ENCODE peak calls at places on chromosomes 16 and 17, in six cellular contexts. One of them, this sample, is unnamed.
A peak's percentile ranks its signal among the peaks of the same experiment; 100 is the strongest.

GRCh38 chr17:69460963-69461922 is 46.7 kb downstream of the MAP2K6 start:
- DNase-seq in PC-3: no peak
- DNase-seq in fibroblast of lung: no peak
- DNase-seq in MM.1S: no peak
- DNase-seq in HCT116: no peak
- DNase-seq in mammary epithelial cell: no peak
- DNase-seq in this sample: peak; percentile 59

GRCh38 chr17:21452377-21453143 is 76.4 kb downstream of the KCNJ12 start:
- DNase-seq in mammary epithelial cell: peak; percentile 57
- DNase-seq in fibroblast of lung: peak; percentile 68
- DNase-seq in HCT116: peak; percentile 33
- DNase-seq in PC-3: peak; percentile 54
- DNase-seq in MM.1S: no peak
- DNase-seq in this sample: peak; percentile 42

GRCh38 chr17:39014044-39014794 is 47.0 kb upstream of the FBXO47 start:
- DNase-seq in PC-3: peak; percentile 16
- DNase-seq in MM.1S: no peak
- DNase-seq in mammary epithelial cell: peak; percentile 18
- DNase-seq in fibroblast of lung: peak; percentile 73
- DNase-seq in HCT116: no peak
- DNase-seq in this sample: no peak

GRCh38 chr17:41499714-41500113 is 5.7 kb downstream of the KRT13 start:
- DNase-seq in HCT116: no peak
- DNase-seq in mammary epithelial cell: no peak
- DNase-seq in fibroblast of lung: no peak
- DNase-seq in PC-3: no peak
- DNase-seq in MM.1S: no peak
- DNase-seq in this sample: no peak

GRCh38 chr17:19310151-19310550 is 52.4 kb downstream of the B9D1 start:
- DNase-seq in mammary epithelial cell: no peak
- DNase-seq in PC-3: no peak
- DNase-seq in MM.1S: no peak
- DNase-seq in fibroblast of lung: no peak
- DNase-seq in HCT116: no peak
- DNase-seq in this sample: no peak

GRCh38 chr17:19263621-19264010 is 26.4 kb downstream of the EPN2 start:
- DNase-seq in MM.1S: no peak
- DNase-seq in fibroblast of lung: peak; percentile 70
- DNase-seq in HCT116: no peak
- DNase-seq in PC-3: peak; percentile 50
- DNase-seq in mammary epithelial cell: no peak
- DNase-seq in this sample: peak; percentile 55

GRCh38 chr16:69329369-69330285 is 761 bp downstream of the PDF start:
- DNase-seq in PC-3: peak; percentile 14
- DNase-seq in mammary epithelial cell: peak; percentile 48
- DNase-seq in MM.1S: peak; percentile 59
- DNase-seq in fibroblast of lung: peak; percentile 26
- DNase-seq in HCT116: no peak
- DNase-seq in this sample: peak; percentile 30

GRCh38 chr16:85309656-85310587 is 197.7 kb upstream of the CIBAR2 start:
- DNase-seq in MM.1S: no peak
- DNase-seq in PC-3: no peak
- DNase-seq in mammary epithelial cell: no peak
- DNase-seq in fibroblast of lung: no peak
- DNase-seq in HCT116: no peak
- DNase-seq in this sample: no peak

GRCh38 chr16:11342021-11342855 is 3.0 kb upstream of the RMI2 start:
- DNase-seq in fibroblast of lung: no peak
- DNase-seq in PC-3: no peak
- DNase-seq in HCT116: no peak
- DNase-seq in MM.1S: no peak
- DNase-seq in mammary epithelial cell: no peak
- DNase-seq in this sample: no peak

GRCh38 chr17:38898812-38899348 is 26.5 kb upstream of the LASP1NB start:
- DNase-seq in HCT116: no peak
- DNase-seq in fibroblast of lung: no peak
- DNase-seq in PC-3: peak; percentile 7
- DNase-seq in MM.1S: peak; percentile 95
- DNase-seq in mammary epithelial cell: no peak
- DNase-seq in this sample: no peak

GRCh38 chr17:42436401-42436800 is 13.3 kb upstream of the CAVIN1 start:
- DNase-seq in PC-3: no peak
- DNase-seq in HCT116: no peak
- DNase-seq in fibroblast of lung: peak; percentile 98
- DNase-seq in mammary epithelial cell: peak; percentile 76
- DNase-seq in MM.1S: no peak
- DNase-seq in this sample: no peak

GRCh38 chr17:77400445-77400870 is 259.7 kb downstream of the SEC14L1 start:
- DNase-seq in HCT116: no peak
- DNase-seq in mammary epithelial cell: no peak
- DNase-seq in fibroblast of lung: no peak
- DNase-seq in MM.1S: no peak
- DNase-seq in PC-3: no peak
- DNase-seq in this sample: no peak

GRCh38 chr16:85334718-85335583 is 222.7 kb upstream of the CIBAR2 start:
- DNase-seq in mammary epithelial cell: no peak
- DNase-seq in PC-3: peak; percentile 26
- DNase-seq in HCT116: no peak
- DNase-seq in MM.1S: no peak
- DNase-seq in fibroblast of lung: peak; percentile 60
- DNase-seq in this sample: no peak

GRCh38 chr16:74184839-74185238 is 111.8 kb upstream of the PSMD7 start:
- DNase-seq in PC-3: no peak
- DNase-seq in MM.1S: no peak
- DNase-seq in mammary epithelial cell: no peak
- DNase-seq in fibroblast of lung: no peak
- DNase-seq in HCT116: no peak
- DNase-seq in this sample: no peak

GRCh38 chr16:83011939-83012338 is 385.2 kb downstream of the CDH13 start:
- DNase-seq in HCT116: no peak
- DNase-seq in mammary epithelial cell: no peak
- DNase-seq in MM.1S: no peak
- DNase-seq in PC-3: no peak
- DNase-seq in fibroblast of lung: no peak
- DNase-seq in this sample: no peak

GRCh38 chr16:71914802-71915201 is 19.5 kb downstream of the IST1 start:
- DNase-seq in mammary epithelial cell: no peak
- DNase-seq in PC-3: no peak
- DNase-seq in MM.1S: no peak
- DNase-seq in fibroblast of lung: no peak
- DNase-seq in HCT116: no peak
- DNase-seq in this sample: no peak

GRCh38 chr17:19410875-19411291 is at the start of gene RNF112:
- DNase-seq in fibroblast of lung: peak; percentile 67
- DNase-seq in MM.1S: no peak
- DNase-seq in HCT116: no peak
- DNase-seq in mammary epithelial cell: no peak
- DNase-seq in PC-3: no peak
- DNase-seq in this sample: no peak

GRCh38 chr17:81710514-81711308 is 1.4 kb upstream of the SLC25A10 start:
- DNase-seq in HCT116: no peak
- DNase-seq in mammary epithelial cell: no peak
- DNase-seq in MM.1S: no peak
- DNase-seq in fibroblast of lung: no peak
- DNase-seq in PC-3: peak; percentile 30
- DNase-seq in this sample: no peak

GRCh38 chr17:17402558-17402957 is 74.2 kb upstream of the MED9 start:
- DNase-seq in PC-3: peak; percentile 42
- DNase-seq in mammary epithelial cell: peak; percentile 9
- DNase-seq in MM.1S: no peak
- DNase-seq in fibroblast of lung: peak; percentile 34
- DNase-seq in HCT116: no peak
- DNase-seq in this sample: peak; percentile 30

GRCh38 chr17:58300336-58300735 is 19.6 kb upstream of the MPO start:
- DNase-seq in MM.1S: peak; percentile 77
- DNase-seq in mammary epithelial cell: no peak
- DNase-seq in fibroblast of lung: no peak
- DNase-seq in HCT116: no peak
- DNase-seq in PC-3: no peak
- DNase-seq in this sample: no peak

GRCh38 chr16:76963614-76964315 is 227.2 kb upstream of the MON1B start:
- DNase-seq in mammary epithelial cell: no peak
- DNase-seq in PC-3: no peak
- DNase-seq in fibroblast of lung: no peak
- DNase-seq in HCT116: no peak
- DNase-seq in MM.1S: peak; percentile 80
- DNase-seq in this sample: no peak

GRCh38 chr16:84985079-84986065 is 26.0 kb downstream of the ZDHHC7 start:
- DNase-seq in mammary epithelial cell: peak; percentile 77
- DNase-seq in MM.1S: no peak
- DNase-seq in fibroblast of lung: peak; percentile 91
- DNase-seq in HCT116: no peak
- DNase-seq in PC-3: peak; percentile 54
- DNase-seq in this sample: no peak

GRCh38 chr16:56108724-56109123 is 82.6 kb upstream of the GNAO1 start:
- DNase-seq in MM.1S: no peak
- DNase-seq in mammary epithelial cell: no peak
- DNase-seq in fibroblast of lung: no peak
- DNase-seq in PC-3: no peak
- DNase-seq in HCT116: no peak
- DNase-seq in this sample: no peak

GRCh38 chr16:55476625-55477533 is 2.1 kb upstream of the MMP2 start:
- DNase-seq in HCT116: no peak
- DNase-seq in MM.1S: no peak
- DNase-seq in PC-3: peak; percentile 12
- DNase-seq in mammary epithelial cell: no peak
- DNase-seq in fibroblast of lung: no peak
- DNase-seq in this sample: no peak

GRCh38 chr17:21033350-21033749 is 9.5 kb downstream of the USP22 start:
- DNase-seq in mammary epithelial cell: no peak
- DNase-seq in PC-3: peak; percentile 39
- DNase-seq in HCT116: no peak
- DNase-seq in MM.1S: no peak
- DNase-seq in fibroblast of lung: peak; percentile 48
- DNase-seq in this sample: no peak

GRCh38 chr16:76214856-76215255 is 62.3 kb upstream of the CNTNAP4 start:
- DNase-seq in HCT116: no peak
- DNase-seq in PC-3: no peak
- DNase-seq in mammary epithelial cell: no peak
- DNase-seq in fibroblast of lung: no peak
- DNase-seq in MM.1S: no peak
- DNase-seq in this sample: no peak

GRCh38 chr17:55259684-55260111 is 5.1 kb upstream of the HLF start:
- DNase-seq in HCT116: no peak
- DNase-seq in mammary epithelial cell: no peak
- DNase-seq in MM.1S: no peak
- DNase-seq in fibroblast of lung: no peak
- DNase-seq in PC-3: peak; percentile 31
- DNase-seq in this sample: no peak

GRCh38 chr16:53080345-53081031 is 25.7 kb downstream of the CHD9 start:
- DNase-seq in PC-3: peak; percentile 69
- DNase-seq in mammary epithelial cell: peak; percentile 91
- DNase-seq in fibroblast of lung: peak; percentile 90
- DNase-seq in MM.1S: no peak
- DNase-seq in HCT116: no peak
- DNase-seq in this sample: peak; percentile 14
- H2AFZ ChIP-seq in PC-3: peak overlapping the region; percentile 38
- H2AFZ ChIP-seq in mammary epithelial cell: peak overlapping the region; percentile 22
- H2AFZ ChIP-seq in fibroblast of lung: no peak overlapping the region
- H2AFZ ChIP-seq in MM.1S: no peak overlapping the region
- H2AFZ ChIP-seq in HCT116: no peak overlapping the region
- H2AFZ ChIP-seq in this sample: no peak overlapping the region

GRCh38 chr17:78747479-78747878 is 34.6 kb downstream of the CYTH1 start:
- DNase-seq in fibroblast of lung: no peak
- DNase-seq in PC-3: no peak
- DNase-seq in mammary epithelial cell: peak; percentile 54
- DNase-seq in MM.1S: peak; percentile 7
- DNase-seq in HCT116: no peak
- DNase-seq in this sample: peak; percentile 59

GRCh38 chr17:78746263-78746948 is 35.7 kb downstream of the CYTH1 start:
- DNase-seq in fibroblast of lung: no peak
- DNase-seq in PC-3: no peak
- DNase-seq in mammary epithelial cell: no peak
- DNase-seq in MM.1S: peak; percentile 7
- DNase-seq in HCT116: no peak
- DNase-seq in this sample: no peak

GRCh38 chr17:78746949-78747269 is 35.2 kb downstream of the CYTH1 start:
- DNase-seq in mammary epithelial cell: no peak
- DNase-seq in HCT116: no peak
- DNase-seq in fibroblast of lung: no peak
- DNase-seq in MM.1S: no peak
- DNase-seq in PC-3: no peak
- DNase-seq in this sample: no peak

GRCh38 chr17:78748048-78748729 is 33.9 kb downstream of the CYTH1 start:
- DNase-seq in MM.1S: peak; percentile 90
- DNase-seq in fibroblast of lung: no peak
- DNase-seq in PC-3: no peak
- DNase-seq in mammary epithelial cell: peak; percentile 49
- DNase-seq in HCT116: no peak
- DNase-seq in this sample: no peak

GRCh38 chr17:78745407-78746088 is 36.5 kb downstream of the CYTH1 start:
- DNase-seq in HCT116: no peak
- DNase-seq in MM.1S: peak; percentile 61
- DNase-seq in fibroblast of lung: peak; percentile 19
- DNase-seq in PC-3: peak; percentile 65
- DNase-seq in mammary epithelial cell: no peak
- DNase-seq in this sample: peak; percentile 80
- H2AFZ ChIP-seq in HCT116: no peak overlapping the region
- H2AFZ ChIP-seq in MM.1S: no peak overlapping the region
- H2AFZ ChIP-seq in fibroblast of lung: no peak overlapping the region
- H2AFZ ChIP-seq in PC-3: no peak overlapping the region
- H2AFZ ChIP-seq in mammary epithelial cell: no peak overlapping the region
- H2AFZ ChIP-seq in this sample: no peak overlapping the region

GRCh38 chr16:81717662-81718189 is 61.4 kb upstream of the PLCG2 start:
- DNase-seq in fibroblast of lung: no peak
- DNase-seq in PC-3: no peak
- DNase-seq in mammary epithelial cell: no peak
- DNase-seq in MM.1S: no peak
- DNase-seq in HCT116: no peak
- DNase-seq in this sample: no peak
- H2AFZ ChIP-seq in fibroblast of lung: no peak overlapping the region
- H2AFZ ChIP-seq in PC-3: no peak overlapping the region
- H2AFZ ChIP-seq in mammary epithelial cell: no peak overlapping the region
- H2AFZ ChIP-seq in MM.1S: no peak overlapping the region
- H2AFZ ChIP-seq in HCT116: no peak overlapping the region
- H2AFZ ChIP-seq in this sample: peak overlapping the region; percentile 77

GRCh38 chr16:14681115-14681514 is 13.0 kb downstream of the PLA2G10 start:
- DNase-seq in PC-3: no peak
- DNase-seq in mammary epithelial cell: no peak
- DNase-seq in fibroblast of lung: no peak
- DNase-seq in HCT116: no peak
- DNase-seq in MM.1S: no peak
- DNase-seq in this sample: no peak

GRCh38 chr16:14676633-14677032 is 17.5 kb downstream of the PLA2G10 start:
- DNase-seq in PC-3: no peak
- DNase-seq in mammary epithelial cell: no peak
- DNase-seq in HCT116: no peak
- DNase-seq in fibroblast of lung: no peak
- DNase-seq in MM.1S: no peak
- DNase-seq in this sample: no peak

GRCh38 chr16:14677627-14678026 is 16.5 kb downstream of the PLA2G10 start:
- DNase-seq in fibroblast of lung: no peak
- DNase-seq in MM.1S: no peak
- DNase-seq in HCT116: no peak
- DNase-seq in mammary epithelial cell: no peak
- DNase-seq in PC-3: no peak
- DNase-seq in this sample: no peak

GRCh38 chr16:14682121-14682520 is 12.0 kb downstream of the PLA2G10 start:
- DNase-seq in fibroblast of lung: no peak
- DNase-seq in mammary epithelial cell: no peak
- DNase-seq in MM.1S: no peak
- DNase-seq in HCT116: no peak
- DNase-seq in PC-3: no peak
- DNase-seq in this sample: no peak

GRCh38 chr16:14678748-14679497 is 15.2 kb downstream of the PLA2G10 start:
- DNase-seq in MM.1S: no peak
- DNase-seq in mammary epithelial cell: no peak
- DNase-seq in HCT116: no peak
- DNase-seq in fibroblast of lung: no peak
- DNase-seq in PC-3: no peak
- DNase-seq in this sample: no peak
- H2AFZ ChIP-seq in MM.1S: no peak overlapping the region
- H2AFZ ChIP-seq in mammary epithelial cell: no peak overlapping the region
- H2AFZ ChIP-seq in HCT116: no peak overlapping the region
- H2AFZ ChIP-seq in fibroblast of lung: no peak overlapping the region
- H2AFZ ChIP-seq in PC-3: no peak overlapping the region
- H2AFZ ChIP-seq in this sample: no peak overlapping the region

This sample was measured in trophoblast cell.